ENCODE peak calls at places on chromosomes 4 and X, in ten cellular contexts. F is ACHN; G is left ventricle myocardium superior; H is kidney tubule cell; U is posterior vena cava; Y is NCI-H748 treated with DMSO at 0.1 percent for 48 hours; B is NCI-H1105 treated with DMSO at 0.1 percent for 48 hours; S is substantia nigra; I is naive thymus-derived CD4-positive, alpha-beta T cell; A is amygdala. R is an unnamed sample.

GRCh38 chr4:105241456-105241855 is 94.8 kb downstream of the TET2 start:
- DNase-seq in A (peak), B (peak), F (no peak), S (peak), Y (no peak), G (peak), H (no peak), I (no peak), U (no peak), R (no peak)

GRCh38 chrX:153319295-153319694 is 2.3 kb downstream of the PNMA6F start:
- DNase-seq in G (no peak), H (no peak), U (no peak), B (no peak), Y (no peak), F (no peak), I (no peak), S (no peak), A (no peak), R (no peak)

GRCh38 chrX:49242545-49243066 is 7.3 kb downstream of the CCDC22 start:
- DNase-seq in S (no peak), I (no peak), H (no peak), U (no peak), A (no peak), F (no peak), G (no peak), B (no peak), Y (no peak), R (no peak)

GRCh38 chr4:185128272-185129119 is 14.6 kb upstream of the SLC25A4 start:
- DNase-seq in B (no peak), G (peak), H (peak), A (no peak), F (no peak), I (no peak), U (peak), S (no peak), Y (no peak), R (no peak)

GRCh38 chr4:169658970-169659735 is 38.8 kb downstream of the CLCN3 start:
- DNase-seq in Y (no peak), F (peak), H (peak), I (no peak), G (no peak), B (no peak), A (no peak), S (no peak), U (no peak), R (no peak)

GRCh38 chr4:1172228-1172851 is at the start of gene SPON2:
- DNase-seq in I (no peak), G (peak), B (no peak), F (no peak), U (peak), Y (no peak), S (no peak), A (no peak), H (no peak), R (no peak)

GRCh38 chrX:53088136-53088974 is 5.6 kb upstream of the KANTR start:
- DNase-seq in U (peak), F (peak), G (peak), S (peak), B (peak), I (peak), H (peak), A (peak), Y (peak), R (no peak)

GRCh38 chr4:153488719-153489384 is 22.7 kb downstream of the TMEM131L start:
- DNase-seq in I (no peak), B (no peak), F (no peak), Y (no peak), A (peak), G (peak), U (peak), S (peak), H (no peak), R (no peak)

GRCh38 chr4:19224820-19225219 is 1026.9 kb upstream of the SLIT2 start:
- DNase-seq in S (no peak), F (peak), U (no peak), Y (peak), H (peak), I (no peak), A (no peak), G (no peak), B (peak), R (no peak)

GRCh38 chrX:132986556-132986955 is 28.1 kb upstream of the HS6ST2 start:
- DNase-seq in B (no peak), U (no peak), I (no peak), G (no peak), Y (no peak), S (no peak), A (no peak), H (peak), F (no peak), R (no peak)

GRCh38 chrX:47080215-47080914 is 2.1 kb downstream of the RGN start:
- DNase-seq in S (no peak), U (no peak), I (no peak), B (no peak), G (no peak), F (no peak), Y (no peak), H (no peak), A (no peak), R (no peak)

GRCh38 chr4:73451978-73452747 is 16.1 kb downstream of the AFP start:
- DNase-seq in Y (no peak), U (no peak), A (no peak), F (no peak), S (no peak), H (no peak), B (no peak), I (no peak), G (no peak), R (no peak)

GRCh38 chr4:108885211-108885610 is 122.4 kb upstream of the ETNPPL start:
- DNase-seq in I (no peak), Y (no peak), A (no peak), B (no peak), S (no peak), F (no peak), H (peak), U (no peak), G (no peak), R (no peak)

GRCh38 chrX:153649178-153649914 is 2.3 kb downstream of the DUSP9 start:
- DNase-seq in S (no peak), F (peak), Y (peak), U (peak), I (no peak), H (peak), A (no peak), B (peak), G (peak), R (no peak)

GRCh38 chrX:2500681-2501151 is at the start of the genes DHRSX and ZBED1:
- DNase-seq in U (peak), S (no peak), I (no peak), H (peak), B (no peak), A (no peak), G (peak), Y (no peak), F (peak), R (no peak)

GRCh38 chr4:109699553-109700225 is 3.6 kb downstream of the CASP6 start:
- DNase-seq in U (no peak), H (no peak), B (no peak), F (no peak), G (no peak), Y (no peak), A (no peak), S (no peak), I (no peak), R (no peak)

GRCh38 chr4:6032249-6033244 is 14.3 kb upstream of the C4orf50 start:
- DNase-seq in U (peak), G (no peak), F (peak), S (peak), A (peak), B (no peak), H (peak), Y (no peak), I (no peak), R (no peak)

GRCh38 chr4:128573781-128574508 is 235.6 kb upstream of the JADE1 start:
- DNase-seq in Y (no peak), F (peak), A (no peak), H (peak), S (no peak), G (no peak), B (no peak), I (no peak), U (no peak), R (no peak)

GRCh38 chr4:139553751-139554670 is 2.0 kb downstream of the SETD7 start:
- DNase-seq in Y (no peak), A (no peak), G (no peak), F (no peak), U (no peak), H (no peak), B (no peak), I (no peak), S (no peak), R (no peak)

GRCh38 chr4:158208931-158209640 is 1.2 kb upstream of the TMEM144 start:
- DNase-seq in I (no peak), Y (no peak), U (no peak), H (no peak), G (no peak), B (no peak), F (no peak), A (no peak), S (no peak), R (no peak)

GRCh38 chr4:151687021-151687640 is 73.7 kb downstream of the GATB start:
- DNase-seq in A (no peak), I (no peak), B (no peak), Y (no peak), U (no peak), S (no peak), G (no peak), F (no peak), H (no peak), R (no peak)

GRCh38 chrX:302975-303374 is 15.6 kb downstream of the GTPBP6 start:
- DNase-seq in A (no peak), B (no peak), S (no peak), I (no peak), G (peak), U (peak), F (no peak), H (no peak), Y (no peak), R (no peak)

GRCh38 chrX:149962859-149963757 is 24.8 kb upstream of the EOLA2 start:
- DNase-seq in Y (no peak), B (peak), F (peak), G (peak), U (no peak), I (peak), A (peak), S (peak), H (peak), R (no peak)

R was measured in esophagus squamous epithelium.